ENCODE peak calls at places on chromosomes 13 and 19, in six cellular contexts. Q, I, P, S, M and V are unnamed samples.

GRCh38 chr19:54534156-54534555 is 31.5 kb downstream of the LAIR2 start:
- DNase-seq in Q (no peak), I (no peak), P (no peak), S (no peak), M (no peak), V (no peak)

GRCh38 chr19:34274827-34275625 is 20.7 kb downstream of the GARRE1 start:
- DNase-seq in Q (no peak), I (peak; percentile 89), P (no peak), S (no peak), M (peak; percentile 85), V (peak; percentile 72)

GRCh38 chr13:100156786-100157185 is 67.9 kb downstream of the PCCA start:
- DNase-seq in Q (no peak), I (peak; percentile 16), P (no peak), S (no peak), M (peak; percentile 79), V (peak; percentile 78)

GRCh38 chr13:27130223-27131015 is 41.2 kb downstream of the USP12 start:
- DNase-seq in Q (no peak), I (peak; percentile 46), P (no peak), S (no peak), M (peak; percentile 73), V (peak; percentile 38)

GRCh38 chr19:10135551-10136334 is 16.0 kb upstream of the EIF3G start:
- DNase-seq in Q (no peak), I (no peak), P (no peak), S (no peak), M (no peak), V (no peak)

GRCh38 chr13:80083516-80084085 is 257.3 kb downstream of the SPRY2 start:
- DNase-seq in Q (no peak), I (peak; percentile 38), P (no peak), S (no peak), M (peak; percentile 40), V (peak; percentile 52)

GRCh38 chr19:34260771-34261173 is 6.4 kb downstream of the GARRE1 start:
- DNase-seq in Q (no peak), I (peak; percentile 52), P (no peak), S (no peak), M (peak; percentile 27), V (no peak)

GRCh38 chr13:111042661-111043226 is 72.4 kb upstream of the ARHGEF7 start:
- DNase-seq in Q (no peak), I (no peak), P (no peak), S (no peak), M (no peak), V (no peak)

GRCh38 chr13:63048648-63049047 is 1633.0 kb upstream of the PCDH20 start:
- DNase-seq in Q (no peak), I (no peak), P (no peak), S (no peak), M (no peak), V (no peak)

GRCh38 chr19:38263696-38264485 is 482 bp upstream of the SPINT2 start:
- DNase-seq in Q (peak; percentile 94), I (peak; percentile 88), P (peak; percentile 99), S (no peak), M (peak; percentile 93), V (peak; percentile 78)

GRCh38 chr19:9445037-9445436 is 9.7 kb upstream of the ZNF266 start:
- DNase-seq in Q (no peak), I (no peak), P (no peak), S (no peak), M (no peak), V (no peak)

GRCh38 chr13:114126789-114127472 is 5.5 kb downstream of the RASA3 start:
- DNase-seq in Q (no peak), I (no peak), P (no peak), S (no peak), M (no peak), V (no peak)

GRCh38 chr19:17513801-17514200 is 2.4 kb downstream of the PGLS start:
- DNase-seq in Q (no peak), I (peak; percentile 38), P (no peak), S (no peak), M (peak; percentile 90), V (peak; percentile 65)

GRCh38 chr13:44331912-44332840 is 41.4 kb upstream of the SERP2 start:
- DNase-seq in Q (no peak), I (peak; percentile 78), P (peak; percentile 14), S (no peak), M (peak; percentile 84), V (peak; percentile 97)

GRCh38 chr13:62119739-62120700 is 704.4 kb upstream of the PCDH20 start:
- DNase-seq in Q (no peak), I (no peak), P (peak; percentile 24), S (no peak), M (no peak), V (peak; percentile 1)

GRCh38 chr13:100269837-100270236 is 180.9 kb downstream of the PCCA start:
- DNase-seq in Q (no peak), I (peak; percentile 70), P (no peak), S (no peak), M (peak; percentile 71), V (peak; percentile 81)

GRCh38 chr19:51994048-51994644 is 7.5 kb upstream of the ZNF350 start:
- DNase-seq in Q (no peak), I (no peak), P (no peak), S (no peak), M (no peak), V (peak; percentile 6)

GRCh38 chr13:38602261-38602660 is 84.6 kb upstream of the FREM2 start:
- DNase-seq in Q (no peak), I (peak; percentile 1), P (no peak), S (no peak), M (peak; percentile 61), V (no peak)

GRCh38 chr19:15609261-15609660 is 5.8 kb upstream of the CYP4F8 start:
- DNase-seq in Q (no peak), I (no peak), P (no peak), S (no peak), M (no peak), V (no peak)